ENCODE peak calls at places on chromosomes 3 and 15, in nine cellular contexts. L is naive thymus-derived CD4-positive, alpha-beta T cell; C is SK-N-SH; R is CD4-positive, alpha-beta memory T cell; X is effector memory CD4-positive, alpha-beta T cell; A is AG04450; O is left ventricle myocardium inferior; P is Peyer's patch; N is vagina. K is an unnamed sample. For H3K9me3, the result is how much of the 10 kb centered on the place peaks cover.

GRCh38 chr3:16122155-16122554 is 52.3 kb upstream of the GALNT15 start:
- DNase-seq in L (no peak), C (no peak), R (no peak), X (no peak), A (no peak), O (no peak), P (no peak), N (no peak), K (no peak)

GRCh38 chr3:112407214-112407887 is 74.4 kb downstream of the CD200 start:
- DNase-seq in L (no peak), C (no peak), R (no peak), X (no peak), A (no peak), O (no peak), P (no peak), N (no peak), K (no peak)

GRCh38 chr3:30342319-30343060 is 263.9 kb upstream of the TGFBR2 start:
- DNase-seq in L (no peak), C (no peak), R (no peak), X (no peak), A (peak), O (no peak), P (peak), N (no peak), K (no peak)

GRCh38 chr3:38120690-38121450 is 16.1 kb downstream of the ACAA1 start:
- DNase-seq in L (no peak), C (no peak), R (no peak), X (no peak), A (no peak), O (no peak), P (peak), N (no peak), K (peak)

GRCh38 chr3:149936812-149937230 is 33.9 kb downstream of the PFN2 start:
- DNase-seq in L (peak), C (peak), R (peak), X (peak), A (no peak), O (no peak), P (peak), N (no peak), K (no peak)

GRCh38 chr3:111747490-111747889 is 111.6 kb upstream of the PHLDB2 start:
- DNase-seq in L (no peak), C (no peak), R (no peak), X (no peak), A (no peak), O (no peak), P (no peak), N (no peak), K (no peak)

GRCh38 chr15:67843092-67843501 is 3.3 kb upstream of the RNU6-1 start:
- DNase-seq in L (no peak), C (no peak), R (no peak), X (no peak), A (no peak), O (no peak), P (no peak), N (no peak), K (no peak)

GRCh38 chr3:59611649-59612431 is 562.0 kb upstream of the CFAP20DC start:
- DNase-seq in L (no peak), C (peak), R (no peak), X (no peak), A (no peak), O (no peak), P (no peak), N (no peak), K (no peak)

GRCh38 chr15:41891946-41892345 is 1.9 kb downstream of the SPTBN5 start:
- DNase-seq in L (no peak), C (peak), R (no peak), X (no peak), A (no peak), O (no peak), P (no peak), N (no peak), K (no peak)

GRCh38 chr3:71264840-71265239 is 318.7 kb downstream of the FOXP1 start:
- DNase-seq in L (no peak), C (no peak), R (no peak), X (no peak), A (no peak), O (no peak), P (no peak), N (no peak), K (no peak)

GRCh38 chr15:81511160-81511559 is 137.1 kb upstream of the TMC3 start:
- DNase-seq in L (no peak), C (no peak), R (no peak), X (no peak), A (no peak), O (no peak), P (no peak), N (no peak), K (no peak)

GRCh38 chr3:138367912-138368311 is 19.5 kb downstream of the MRAS start:
- DNase-seq in L (no peak), C (no peak), R (no peak), X (no peak), A (no peak), O (peak), P (peak), N (no peak), K (no peak)

GRCh38 chr3:100978036-100978659 is 15.1 kb downstream of the ABI3BP start:
- DNase-seq in L (no peak), C (no peak), R (no peak), X (no peak), A (no peak), O (no peak), P (no peak), N (no peak), K (no peak)

GRCh38 chr15:97892167-97892938 is 68.2 kb upstream of the ARRDC4 start:
- DNase-seq in L (no peak), C (no peak), R (no peak), X (no peak), A (no peak), O (no peak), P (no peak), N (no peak), K (no peak)

GRCh38 chr3:118578559-118578958 is 456.1 kb downstream of the IGSF11 start:
- DNase-seq in L (no peak), C (no peak), R (no peak), X (no peak), A (no peak), O (no peak), P (no peak), N (no peak), K (no peak)

GRCh38 chr3:20511863-20512262 is 325.9 kb upstream of the SGO1 start:
- DNase-seq in L (no peak), C (peak), R (no peak), X (no peak), A (peak), O (no peak), P (no peak), N (no peak), K (no peak)

GRCh38 chr3:16809482-16809881 is 75.3 kb upstream of the PLCL2 start:
- DNase-seq in L (no peak), C (no peak), R (no peak), X (no peak), A (no peak), O (no peak), P (no peak), N (no peak), K (no peak)

GRCh38 chr3:30768703-30769550 is 125.5 kb downstream of the GADL1 start:
- DNase-seq in L (peak), C (peak), R (peak), X (peak), A (no peak), O (peak), P (peak), N (no peak), K (peak)

GRCh38 chr3:27590437-27591320 is 106.5 kb upstream of the SLC4A7 start:
- DNase-seq in L (no peak), C (no peak), R (no peak), X (no peak), A (no peak), O (no peak), P (no peak), N (no peak), K (no peak)

GRCh38 chr3:99626415-99626788 is 12.0 kb upstream of the COL8A1 start:
- DNase-seq in L (no peak), C (no peak), R (no peak), X (no peak), A (no peak), O (no peak), P (no peak), N (no peak), K (no peak)

GRCh38 chr15:69093127-69093526 is 67.3 kb upstream of the GLCE start:
- DNase-seq in L (no peak), C (no peak), R (no peak), X (no peak), A (no peak), O (peak), P (no peak), N (no peak), K (no peak)

GRCh38 chr3:52070724-52071621 is 14.6 kb upstream of the DUSP7 start:
- DNase-seq in L (no peak), C (peak), R (no peak), X (no peak), A (no peak), O (peak), P (no peak), N (no peak), K (no peak)

DNA sequence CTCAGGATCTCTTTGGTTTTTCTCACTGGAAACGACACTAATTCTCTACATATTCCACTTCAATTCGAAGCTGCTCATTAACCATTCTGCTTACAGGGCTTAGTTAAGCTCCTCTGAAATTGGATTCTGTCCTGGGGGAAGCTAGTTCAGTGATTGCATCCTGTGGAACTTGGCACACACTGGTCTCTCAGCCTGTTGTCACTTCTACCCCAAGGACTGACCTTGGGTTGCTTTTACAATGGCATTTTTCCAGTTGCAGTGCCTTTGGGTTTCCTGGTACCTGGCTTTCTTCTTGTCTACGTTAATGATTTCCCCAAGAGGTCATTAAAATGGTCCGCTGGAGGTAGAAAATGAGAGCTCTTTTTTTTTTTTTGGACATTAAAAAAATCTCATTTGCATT is 33.3 kb upstream of the GABRB3 start:
- DNase-seq in L (no peak), C (peak), R (no peak), X (no peak), A (no peak), O (no peak), P (no peak), N (no peak), K (no peak)
- H3K9me3 ChIP-seq in L (under half), C (under half), R (under half), X (under half), A (under half), O (under half), P (under half), N (under half), K (under half)

DNA sequence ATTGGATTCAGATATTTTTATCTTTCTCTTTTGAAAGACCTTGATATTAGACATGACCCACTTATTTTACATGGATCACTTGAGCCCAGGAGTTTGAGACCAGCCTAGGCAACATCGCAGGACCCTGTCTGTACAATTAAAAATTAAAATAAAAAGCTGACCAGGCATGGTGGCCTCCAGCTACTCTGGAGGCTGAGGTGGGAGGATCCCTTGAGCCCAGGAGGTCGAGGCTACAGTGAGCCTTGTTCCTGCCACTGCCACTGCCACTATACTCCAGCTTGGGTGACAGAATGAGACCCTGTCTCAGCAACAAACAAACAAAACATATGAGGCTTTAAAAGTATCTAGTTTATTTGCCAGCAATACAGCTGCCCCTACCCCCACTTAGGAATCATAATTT is 1.6 kb downstream of the RNF7 start:
- DNase-seq in L (no peak), C (no peak), R (no peak), X (no peak), A (no peak), O (no peak), P (no peak), N (no peak), K (no peak)
- H3K9me3 ChIP-seq in L (under half), C (under half), R (under half), X (under half), A (under half), O (under half), P (under half), N (under half), K (under half)

GRCh38 chr3:9563851-9564250 is 10.2 kb upstream of the LHFPL4 start:
- DNase-seq in L (no peak), C (no peak), R (no peak), X (no peak), A (no peak), O (no peak), P (no peak), N (no peak), K (no peak)
- H3K9me3 ChIP-seq in L (under half), C (under half), R (under half), X (under half), A (under half), O (under half), P (under half), N (under half), K (under half)

GRCh38 chr3:75727985-75728384 is 57.4 kb downstream of the ZNF717 start:
- DNase-seq in L (no peak), C (no peak), R (no peak), X (no peak), A (no peak), O (no peak), P (no peak), N (no peak), K (no peak)
- H3K9me3 ChIP-seq in L (under half), C (under half), R (half or more), X (under half), A (half or more), O (half or more), P (under half), N (under half), K (under half)

DNA sequence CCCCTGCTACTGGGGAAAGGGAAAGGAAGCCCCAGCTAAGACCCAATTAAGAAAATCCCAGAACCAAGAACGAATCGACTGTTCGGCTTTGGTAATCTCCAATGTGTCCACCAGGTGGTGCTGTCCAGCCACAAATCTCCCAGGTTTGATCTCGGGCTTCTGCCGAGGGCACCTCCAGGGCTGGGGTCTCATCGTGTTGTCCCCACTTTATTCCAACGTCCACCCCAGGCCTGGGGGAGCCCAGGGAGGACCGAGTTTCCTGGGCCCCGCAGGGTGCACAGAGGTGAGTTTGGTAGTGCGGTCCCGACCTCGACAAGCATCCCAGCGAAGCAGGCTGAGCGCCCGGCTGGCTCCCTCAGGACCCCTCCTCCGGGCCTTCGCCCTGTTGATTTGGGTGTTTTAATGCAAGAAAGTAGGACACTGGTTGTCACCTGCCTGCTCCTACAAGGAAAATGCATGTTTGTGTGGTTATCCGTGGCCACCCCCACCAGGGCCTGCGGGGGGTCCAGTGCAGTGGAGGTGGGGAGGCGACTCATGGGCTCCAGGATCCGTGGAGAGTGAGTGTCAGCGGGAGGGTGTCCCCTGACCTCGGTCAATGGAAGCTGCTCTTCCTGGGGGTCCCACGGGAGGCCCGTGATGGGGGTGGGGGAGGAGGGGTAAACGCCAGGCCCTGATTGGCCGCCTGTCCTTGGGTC is 185.0 kb downstream of the GOLGA6L6 start:
- DNase-seq in L (peak), C (peak), R (peak), X (peak), A (no peak), O (peak), P (peak), N (peak), K (peak)
- H3K9me3 ChIP-seq in L (under half), C (under half), R (under half), X (under half), A (half or more), O (under half), P (under half), N (under half), K (under half)

DNA sequence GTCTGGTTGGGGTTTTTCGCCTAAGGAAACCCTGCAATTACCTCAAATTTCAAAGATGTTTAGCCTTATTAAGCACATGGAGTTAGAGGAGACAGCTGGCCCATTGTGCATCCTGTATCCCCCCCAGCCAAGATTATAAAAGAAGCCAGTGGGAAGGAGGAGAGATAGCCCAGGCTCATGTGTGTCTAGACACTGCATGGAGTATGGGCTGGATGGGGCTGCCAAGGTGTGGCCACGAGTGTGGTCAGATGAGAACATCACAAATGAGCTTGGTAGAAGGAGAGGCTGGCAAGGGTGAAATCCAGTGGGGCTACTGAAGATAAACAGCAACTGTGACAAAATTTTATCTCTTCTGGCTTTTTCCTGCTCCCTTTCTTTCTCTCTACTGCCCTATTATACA is 270.0 kb upstream of the TBC1D5 start:
- DNase-seq in L (no peak), C (no peak), R (no peak), X (no peak), A (no peak), O (no peak), P (no peak), N (no peak), K (no peak)
- H3K9me3 ChIP-seq in L (under half), C (under half), R (under half), X (under half), A (under half), O (under half), P (under half), N (under half), K (under half)